ENCODE peak calls at places on chromosome 6, in four cellular contexts. A is cardiac fibroblast; G is CD4-positive, alpha-beta memory T cell; B is effector memory CD4-positive, alpha-beta T cell. J is an unnamed sample.

GRCh38 chr6:22078288-22078687 is 218.5 kb downstream of the PRL start:
- DNase-seq in B (no peak), A (no peak), G (no peak), J (no peak)

GRCh38 chr6:139881728-139882211 is 507.3 kb upstream of the CITED2 start:
- DNase-seq in B (no peak), A (peak; percentile 55), G (no peak), J (no peak)

GRCh38 chr6:100464910-100465700 is at the start of gene SIM1:
- DNase-seq in A (peak; percentile 78), G (no peak), B (no peak), J (peak; percentile 51)

GRCh38 chr6:124535746-124536145 is 426.5 kb upstream of the RNF217 start:
- DNase-seq in G (no peak), A (peak; percentile 13), B (no peak), J (peak; percentile 7)

GRCh38 chr6:149160943-149161342 is 156.6 kb upstream of the TAB2 start:
- DNase-seq in G (no peak), B (no peak), A (no peak), J (no peak)

GRCh38 chr6:119322715-119323350 is 26.7 kb downstream of the MAN1A1 start:
- DNase-seq in B (no peak), G (peak; percentile 66), A (no peak), J (no peak)

GRCh38 chr6:41938590-41938989 is 3.0 kb downstream of the CCND3 start:
- DNase-seq in A (no peak), G (no peak), B (no peak), J (no peak)

GRCh38 chr6:105080279-105080678 is 99.5 kb downstream of the POPDC3 start:
- DNase-seq in G (no peak), B (no peak), A (no peak), J (no peak)

GRCh38 chr6:33806795-33807194 is 3.0 kb upstream of the MLN start:
- DNase-seq in B (no peak), G (no peak), A (no peak), J (no peak)

GRCh38 chr6:38492031-38492430 is 147.7 kb downstream of the BTBD9 start:
- DNase-seq in G (no peak), A (no peak), B (no peak), J (no peak)

GRCh38 chr6:141780296-141780695 is 352.4 kb upstream of the GJE1 start:
- DNase-seq in G (no peak), B (no peak), A (no peak), J (no peak)

GRCh38 chr6:150464966-150465365 is 96.2 kb downstream of the IYD start:
- DNase-seq in A (no peak), B (no peak), G (no peak), J (no peak)

GRCh38 chr6:128929869-128930268 is 46.9 kb downstream of the LAMA2 start:
- DNase-seq in B (no peak), A (no peak), G (no peak), J (no peak)

GRCh38 chr6:97175806-97176205 is 107.2 kb downstream of the MMS22L start:
- DNase-seq in G (no peak), A (no peak), B (no peak), J (no peak)

GRCh38 chr6:90413867-90414266 is 117.2 kb upstream of the BACH2 start:
- DNase-seq in B (peak; percentile 69), G (peak; percentile 86), A (no peak), J (no peak)

GRCh38 chr6:41815587-41815986 is 28.1 kb downstream of the TOMM6 start:
- DNase-seq in A (no peak), G (no peak), B (no peak), J (no peak)

GRCh38 chr6:162151050-162151658 is 576.4 kb downstream of the PRKN start:
- DNase-seq in A (peak; percentile 2), B (no peak), G (no peak), J (peak; percentile 51)

GRCh38 chr6:129104131-129104530 is 221.2 kb downstream of the LAMA2 start:
- DNase-seq in A (peak; percentile 89), G (no peak), B (no peak), J (peak; percentile 69)

GRCh38 chr6:37473364-37474095 is 26.2 kb downstream of the CCDC167 start:
- DNase-seq in A (peak; percentile 81), B (no peak), G (no peak), J (no peak)

GRCh38 chr6:41454189-41454789 is 91.9 kb upstream of the FOXP4 start:
- DNase-seq in B (no peak), A (no peak), G (no peak), J (no peak)

GRCh38 chr6:43009124-43009523 is 4.6 kb downstream of the MEA1 start:
- DNase-seq in B (no peak), G (peak; percentile 23), A (peak; percentile 51), J (no peak)

GRCh38 chr6:106702451-106703110 is 73.2 kb downstream of the QRSL1 start:
- DNase-seq in G (no peak), A (no peak), B (no peak), J (no peak)

GRCh38 chr6:2931970-2932748 is 29.1 kb upstream of the SERPINB9 start:
- DNase-seq in A (peak; percentile 76), G (peak; percentile 80), B (peak; percentile 73), J (peak; percentile 54)

GRCh38 chr6:84766796-84767590 is 2.6 kb upstream of the TBX18 start:
- DNase-seq in G (no peak), B (no peak), A (no peak), J (no peak)

GRCh38 chr6:147211349-147211748 is 7.1 kb downstream of the STXBP5 start:
- DNase-seq in G (no peak), B (no peak), A (no peak), J (no peak)

GRCh38 chr6:105810105-105810921 is 275.8 kb upstream of the PRDM1 start:
- DNase-seq in G (peak; percentile 12), A (peak; percentile 53), B (no peak), J (peak; percentile 82)

GRCh38 chr6:170048615-170049256 is 242.1 kb downstream of the DLL1 start:
- DNase-seq in B (no peak), G (no peak), A (peak; percentile 20), J (no peak)

GRCh38 chr6:43911625-43912577 is 141.9 kb downstream of the VEGFA start:
- DNase-seq in A (no peak), G (no peak), B (no peak), J (no peak)

GRCh38 chr6:11328613-11329247 is 96.3 kb upstream of the NEDD9 start:
- DNase-seq in B (no peak), G (no peak), A (no peak), J (peak; percentile 89)

GRCh38 chr6:89950879-89951391 is 56.7 kb downstream of the GJA10 start:
- DNase-seq in A (peak; percentile 61), G (no peak), B (no peak), J (no peak)

GRCh38 chr6:13870185-13870584 is 54.6 kb upstream of the RNF182 start:
- DNase-seq in G (no peak), A (no peak), B (no peak), J (peak; percentile 10)

GRCh38 chr6:13873288-13874190 is 51.2 kb upstream of the RNF182 start:
- DNase-seq in B (peak; percentile 45), G (peak; percentile 56), A (peak; percentile 22), J (no peak)

GRCh38 chr6:13877116-13877515 is 47.6 kb upstream of the RNF182 start:
- DNase-seq in G (no peak), B (no peak), A (peak; percentile 9), J (peak; percentile 12)

GRCh38 chr6:13872681-13873080 is 52.1 kb upstream of the RNF182 start:
- DNase-seq in B (no peak), A (no peak), G (no peak), J (no peak)

DNA sequence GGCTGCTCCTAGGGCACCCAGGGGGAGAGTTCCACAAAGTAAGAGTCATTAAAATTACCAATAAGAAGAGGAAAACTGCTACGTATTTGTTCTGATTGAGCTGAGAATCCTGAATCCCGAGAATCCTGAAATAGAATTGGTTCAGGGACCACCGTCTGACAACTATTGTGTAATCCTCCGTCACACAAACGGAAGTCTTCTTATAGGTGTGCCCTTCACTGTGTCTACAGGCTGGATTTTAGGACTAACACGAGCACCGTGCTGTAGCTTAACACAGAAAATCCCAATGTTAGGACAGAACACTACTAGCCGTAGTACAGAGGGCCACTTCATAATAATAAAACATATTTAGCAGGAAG is 50.6 kb upstream of the RNF182 start:
- DNase-seq in G (no peak), A (no peak), B (no peak), J (no peak)
- H3K4me3 ChIP-seq in G (peak overlapping the region; percentile 60), A (peak overlapping the region; percentile 44), B (peak overlapping the region; percentile 61), J (peak overlapping the region; percentile 39)

DNA sequence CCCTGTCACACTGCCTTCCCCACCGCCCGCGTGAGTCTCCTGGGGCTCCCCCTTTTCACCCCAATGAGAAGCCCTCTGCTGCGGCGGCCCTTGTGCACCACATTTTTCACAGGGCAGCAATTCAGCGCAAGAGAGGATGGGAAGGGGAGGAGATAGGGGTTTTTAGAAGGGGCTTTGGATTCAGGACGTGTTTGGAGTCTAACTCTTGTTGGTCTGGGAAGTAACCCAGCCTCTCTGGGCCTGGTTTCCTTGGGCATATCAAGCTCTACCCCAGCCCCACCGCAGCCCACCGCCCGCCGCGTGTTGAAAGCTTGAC is 663 bp upstream of the ARFGEF3 start:
- DNase-seq in A (no peak), B (no peak), G (no peak), J (no peak)
- H3K4me3 ChIP-seq in A (peak overlapping the region; percentile 30), B (no peak overlapping the region), G (no peak overlapping the region), J (peak overlapping the region; percentile 71)

DNA sequence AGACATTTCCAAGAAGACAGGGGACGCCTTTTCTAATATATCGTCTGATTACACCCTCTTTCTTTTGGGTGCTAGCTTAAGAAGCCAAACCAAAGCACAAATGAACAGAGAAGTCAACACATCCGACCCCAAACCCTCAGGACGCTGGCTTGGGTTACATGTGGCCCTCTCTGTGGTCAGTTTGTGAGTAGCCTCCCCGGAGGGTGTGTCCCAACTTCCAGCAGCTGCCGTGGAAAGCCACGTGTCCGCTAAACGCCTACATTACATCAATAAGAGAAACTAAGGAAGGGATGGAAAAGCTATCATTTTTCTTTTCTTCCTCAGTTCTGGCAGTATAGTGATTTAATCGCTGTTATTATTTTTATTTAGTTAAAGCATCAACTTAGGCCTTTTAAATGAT is 487 bp upstream of the BMP6 start:
- DNase-seq in A (no peak), B (no peak), G (no peak), J (no peak)
- H3K4me3 ChIP-seq in A (peak overlapping the region; percentile 76), B (no peak overlapping the region), G (no peak overlapping the region), J (peak overlapping the region; percentile 59)

GRCh38 chr6:159821726-159822125 is 21.6 kb downstream of the PNLDC1 start:
- DNase-seq in B (no peak), G (no peak), A (no peak), J (no peak)
- H3K4me3 ChIP-seq in B (no peak overlapping the region), G (no peak overlapping the region), A (no peak overlapping the region), J (no peak overlapping the region)

GRCh38 chr6:56714982-56715456 is 72.3 kb upstream of the DST start:
- DNase-seq in G (no peak), A (peak; percentile 62), B (no peak), J (no peak)
- H3K4me3 ChIP-seq in G (no peak overlapping the region), A (no peak overlapping the region), B (no peak overlapping the region), J (no peak overlapping the region)

GRCh38 chr6:28764761-28765282 is 159.0 kb downstream of the TRIM27 start:
- DNase-seq in B (no peak), A (no peak), G (no peak), J (no peak)
- H3K4me3 ChIP-seq in B (no peak overlapping the region), A (no peak overlapping the region), G (no peak overlapping the region), J (no peak overlapping the region)

J was measured in skeletal muscle cell.